ENCODE peak calls at places on chromosome 15, in eight cellular contexts. D, S, Z, E, H, M, R and F are unnamed samples. For H3K4me1, the result is how much of the 10 kb centered on the place peaks cover.

GRCh38 chr15:94671845-94672524 is 440.6 kb downstream of the MCTP2 start:
- DNase-seq in D (peak), S (no peak), Z (peak), E (peak), H (no peak), M (peak), R (peak), F (peak)

GRCh38 chr15:81018197-81018596 is 17.5 kb downstream of the TLNRD1 start:
- DNase-seq in D (no peak), S (no peak), Z (no peak), E (no peak), H (no peak), M (no peak), R (no peak), F (no peak)

GRCh38 chr15:49810651-49811175 is 189.9 kb downstream of the DTWD1 start:
- DNase-seq in D (no peak), S (no peak), Z (no peak), E (no peak), H (no peak), M (no peak), R (no peak), F (peak)

GRCh38 chr15:57012557-57012956 is 94.1 kb downstream of the TCF12 start:
- DNase-seq in D (no peak), S (no peak), Z (no peak), E (no peak), H (no peak), M (no peak), R (no peak), F (no peak)

GRCh38 chr15:56261854-56262509 is 18.3 kb upstream of the RFX7 start:
- DNase-seq in D (no peak), S (no peak), Z (no peak), E (no peak), H (no peak), M (peak), R (no peak), F (no peak)

GRCh38 chr15:38378162-38378560 is 75.8 kb upstream of the FAM98B start:
- DNase-seq in D (peak), S (peak), Z (no peak), E (no peak), H (no peak), M (peak), R (peak), F (no peak)

GRCh38 chr15:78671626-78672211 is 30.7 kb upstream of the CHRNB4 start:
- DNase-seq in D (peak), S (no peak), Z (peak), E (no peak), H (no peak), M (no peak), R (peak), F (no peak)

GRCh38 chr15:80483656-80484055 is 79.5 kb downstream of the ARNT2 start:
- DNase-seq in D (no peak), S (no peak), Z (no peak), E (no peak), H (no peak), M (no peak), R (no peak), F (no peak)

GRCh38 chr15:85760049-85760448 is 34.7 kb downstream of the KLHL25 start:
- DNase-seq in D (no peak), S (no peak), Z (no peak), E (no peak), H (no peak), M (no peak), R (no peak), F (no peak)

GRCh38 chr15:82980986-82981385 is 5.0 kb upstream of the RAMAC start:
- DNase-seq in D (no peak), S (no peak), Z (peak), E (no peak), H (no peak), M (no peak), R (no peak), F (peak)

GRCh38 chr15:99955532-99955931 is 222.3 kb upstream of the LYSMD4 start:
- DNase-seq in D (no peak), S (no peak), Z (no peak), E (no peak), H (no peak), M (no peak), R (no peak), F (no peak)

DNA sequence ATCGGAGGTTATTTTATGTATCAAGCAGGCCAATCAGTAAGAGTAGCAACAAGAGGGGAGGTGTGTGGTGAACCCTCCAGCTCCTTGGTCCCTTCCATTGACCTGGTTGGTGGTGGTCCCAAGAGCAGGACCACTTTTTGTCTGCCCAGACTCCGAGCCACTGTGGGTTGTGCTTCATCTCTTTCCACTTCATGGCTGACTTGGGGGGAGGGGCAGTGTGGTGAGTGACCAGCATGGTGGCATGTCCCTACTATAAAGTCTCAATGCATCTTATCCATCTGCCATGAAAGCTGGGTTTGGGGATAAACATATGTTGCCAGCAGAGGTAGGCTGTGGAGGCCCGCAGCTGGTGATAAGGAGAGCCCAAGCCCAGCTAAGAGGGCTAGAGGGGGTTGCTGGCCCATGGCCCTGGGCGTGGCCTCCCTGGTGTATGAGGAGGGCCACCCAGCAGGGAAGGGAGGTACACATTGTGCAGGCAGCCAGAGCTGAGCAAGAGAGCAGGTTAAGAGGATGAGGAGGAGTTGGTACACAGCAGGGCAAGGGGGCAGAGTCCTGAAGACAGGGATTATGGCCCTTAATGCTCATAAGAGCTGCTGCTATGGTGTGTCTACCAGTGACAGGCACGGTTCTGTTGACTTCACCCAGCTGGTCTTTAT is 7.0 kb downstream of the AEN start:
- DNase-seq in D (no peak), S (no peak), Z (no peak), E (no peak), H (no peak), M (no peak), R (no peak), F (no peak)
- H3K4me1 ChIP-seq in D (under half), S (under half), Z (under half), E (under half), H (half or more), M (under half), R (under half), F (under half)

GRCh38 chr15:27903405-27903804 is 195.7 kb downstream of the OCA2 start:
- DNase-seq in D (no peak), S (no peak), Z (no peak), E (no peak), H (no peak), M (no peak), R (no peak), F (no peak)
- H3K4me3 ChIP-seq in D (no peak), S (no peak), Z (no peak), E (no peak), H (no peak), M (no peak), R (no peak), F (no peak)

DNA sequence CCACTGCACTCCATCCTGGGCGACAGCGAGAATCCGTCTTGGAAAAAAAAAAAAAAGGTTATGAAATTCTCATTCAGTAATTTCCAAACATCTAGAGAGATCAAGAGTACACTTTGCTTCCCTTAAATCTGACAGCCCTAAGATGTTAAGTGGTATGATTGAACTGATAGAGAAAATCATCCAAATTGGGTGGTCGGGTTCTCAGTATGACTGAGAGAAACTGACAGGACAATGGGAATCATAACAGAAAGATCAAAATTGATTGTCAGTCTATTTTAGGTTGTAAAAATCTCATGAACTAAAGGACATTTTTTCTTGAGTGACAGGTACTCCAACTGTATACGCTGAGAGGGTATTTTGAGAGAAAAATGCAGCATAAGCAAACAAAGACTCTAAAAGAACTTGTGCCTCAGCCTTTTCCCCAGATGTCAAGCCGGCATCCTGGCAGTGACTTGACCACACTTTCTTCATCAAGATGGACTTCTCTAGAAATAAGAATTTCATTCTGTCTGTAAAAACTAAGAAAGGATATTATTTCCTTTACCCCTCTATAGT is 65.8 kb downstream of the MYO5A start:
- DNase-seq in D (no peak), S (no peak), Z (no peak), E (no peak), H (no peak), M (no peak), R (no peak), F (no peak)
- H3K4me1 ChIP-seq in D (under half), S (under half), Z (under half), E (under half), H (under half), M (under half), R (under half), F (under half)

GRCh38 chr15:96889734-96890480 is 559.4 kb downstream of the NR2F2 start:
- DNase-seq in D (no peak), S (no peak), Z (peak), E (no peak), H (no peak), M (no peak), R (no peak), F (no peak)
- H3K4me3 ChIP-seq in D (peak), S (no peak), Z (no peak), E (no peak), H (peak), M (no peak), R (no peak), F (no peak)

GRCh38 chr15:63086271-63086670 is 35.4 kb upstream of the LACTB start:
- DNase-seq in D (no peak), S (no peak), Z (no peak), E (no peak), H (no peak), M (no peak), R (no peak), F (no peak)
- H3K4me1 ChIP-seq in D (under half), S (under half), Z (under half), E (under half), H (half or more), M (under half), R (under half), F (under half)

GRCh38 chr15:61069369-61070075 is 159.6 kb downstream of the RORA start:
- DNase-seq in D (no peak), S (no peak), Z (no peak), E (no peak), H (no peak), M (no peak), R (no peak), F (no peak)
- H3K4me3 ChIP-seq in D (no peak), S (no peak), Z (no peak), E (no peak), H (no peak), M (no peak), R (no peak), F (no peak)

GRCh38 chr15:40105517-40106202 is 3.0 kb downstream of the BMF start:
- DNase-seq in D (peak), S (no peak), Z (no peak), E (no peak), H (no peak), M (no peak), R (no peak), F (no peak)

GRCh38 chr15:40104865-40105516 is 3.7 kb downstream of the BMF start:
- DNase-seq in D (peak), S (peak), Z (peak), E (peak), H (peak), M (peak), R (peak), F (peak)

GRCh38 chr15:40103864-40104271 is 4.8 kb downstream of the BMF start:
- DNase-seq in D (peak), S (no peak), Z (no peak), E (no peak), H (no peak), M (no peak), R (no peak), F (no peak)

GRCh38 chr15:40103124-40103858 is 5.4 kb downstream of the BMF start:
- DNase-seq in D (peak), S (peak), Z (peak), E (peak), H (no peak), M (peak), R (peak), F (peak)

DNA sequence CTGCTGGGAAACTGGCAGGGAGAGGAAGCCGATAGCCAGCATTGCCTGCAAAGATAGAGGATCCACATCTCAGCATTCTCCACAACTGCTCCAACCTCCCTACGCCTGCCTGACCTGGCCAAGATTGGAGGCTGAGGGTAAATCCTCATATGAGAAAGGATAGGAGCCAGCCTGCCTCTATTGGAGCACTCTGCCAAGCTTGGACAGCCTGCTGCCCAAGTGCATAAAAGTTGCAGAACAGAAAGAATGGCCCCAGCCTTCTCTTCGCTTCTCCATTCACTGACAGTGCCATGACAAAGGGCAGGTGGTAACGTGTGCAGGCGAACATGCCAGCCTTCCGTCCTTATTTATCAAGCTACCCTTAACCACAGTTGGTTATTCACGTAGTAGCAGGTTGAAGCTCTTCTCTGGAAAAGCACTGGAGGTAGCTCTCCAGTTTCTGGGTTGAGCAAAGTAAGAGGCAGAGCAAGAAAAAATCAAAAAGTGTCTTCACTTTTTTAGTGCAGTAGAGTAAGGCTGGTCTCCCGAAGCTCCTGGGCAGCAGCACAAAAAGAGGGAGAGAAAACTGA is 4.3 kb downstream of the BMF start:
- DNase-seq in D (no peak), S (no peak), Z (no peak), E (no peak), H (no peak), M (no peak), R (no peak), F (no peak)
- H3K4me1 ChIP-seq in D (under half), S (half or more), Z (half or more), E (half or more), H (half or more), M (half or more), R (under half), F (half or more)